ENCODE peak calls at places on chromosome 11, in four cellular contexts. T, M, Y and N are unnamed samples.

GRCh38 chr11:117916956-117917355 is 12.2 kb downstream of the TMPRSS13 start:
- DNase-seq in T (no peak), M (no peak), Y (no peak), N (no peak)

GRCh38 chr11:107040447-107041444 is 22.5 kb upstream of the GUCY1A2 start:
- DNase-seq in T (no peak), M (no peak), Y (peak; percentile 73), N (no peak)

GRCh38 chr11:20077973-20078372 is 82.3 kb downstream of the DBX1 start:
- DNase-seq in T (no peak), M (no peak), Y (no peak), N (no peak)

GRCh38 chr11:81030186-81030585 is 1589.4 kb upstream of the TENM4 start:
- DNase-seq in T (no peak), M (no peak), Y (no peak), N (no peak)

GRCh38 chr11:26688701-26689100 is 33.2 kb downstream of the SLC5A12 start:
- DNase-seq in T (no peak), M (no peak), Y (no peak), N (no peak)

GRCh38 chr11:126277780-126278179 is 5.1 kb upstream of the TIRAP start:
- DNase-seq in T (no peak), M (no peak), Y (no peak), N (no peak)

GRCh38 chr11:105142167-105142566 is 2.6 kb upstream of the CARD18 start:
- DNase-seq in T (no peak), M (no peak), Y (no peak), N (no peak)

GRCh38 chr11:120125005-120125404 is 12.9 kb downstream of the TRIM29 start:
- DNase-seq in T (no peak), M (no peak), Y (peak; percentile 84), N (no peak)

GRCh38 chr11:9601041-9601875 is 27.8 kb downstream of the WEE1 start:
- DNase-seq in T (peak; percentile 54), M (no peak), Y (peak; percentile 89), N (no peak)